ENCODE peak calls at places on chromosome 10, in nine cellular contexts. D, C, Q, E, N, O, F, I and A are unnamed samples.
A peak's percentile ranks its signal among the peaks of the same experiment; 100 is the strongest.

GRCh38 chr10:18044976-18045720 is 93.4 kb downstream of the SLC39A12 start:
- DNase-seq in F (no peak), C (no peak), Q (no peak), I (no peak), O (peak; percentile 16), E (no peak), D (no peak), N (peak; percentile 20), A (no peak)

GRCh38 chr10:15068802-15069201 is 19.8 kb downstream of the ACBD7 start:
- DNase-seq in Q (no peak), O (no peak), I (no peak), D (no peak), C (peak; percentile 25), N (peak; percentile 17), F (no peak), E (peak; percentile 32), A (no peak)

GRCh38 chr10:4804505-4804904 is 21.5 kb upstream of the AKR1E2 start:
- DNase-seq in D (no peak), E (no peak), Q (no peak), I (no peak), N (no peak), C (no peak), O (no peak), F (no peak), A (no peak)

GRCh38 chr10:19921300-19922140 is 105.3 kb downstream of the PLXDC2 start:
- DNase-seq in N (no peak), Q (no peak), I (no peak), F (no peak), O (no peak), C (no peak), E (peak; percentile 60), D (no peak), A (no peak)

GRCh38 chr10:9069136-9069535 is 1014.6 kb downstream of the GATA3 start:
- DNase-seq in C (peak; percentile 93), D (no peak), Q (no peak), O (no peak), F (no peak), N (no peak), I (no peak), E (peak; percentile 30), A (no peak)

GRCh38 chr10:121284952-121285351 is 313.3 kb downstream of the FGFR2 start:
- DNase-seq in F (no peak), I (peak; percentile 57), C (no peak), O (no peak), N (no peak), Q (no peak), E (no peak), D (no peak), A (no peak)

GRCh38 chr10:124390788-124391187 is 27.9 kb downstream of the OAT start:
- DNase-seq in Q (no peak), O (no peak), E (no peak), D (no peak), I (no peak), C (no peak), F (no peak), N (no peak), A (no peak)

GRCh38 chr10:17005621-17006566 is 123.7 kb downstream of the CUBN start:
- DNase-seq in C (no peak), D (peak; percentile 6), E (peak; percentile 48), Q (no peak), N (no peak), O (no peak), F (no peak), I (no peak), A (no peak)

GRCh38 chr10:121669010-121669366 is 70.7 kb upstream of the FGFR2 start:
- DNase-seq in D (no peak), C (no peak), F (no peak), I (no peak), E (no peak), O (no peak), N (no peak), Q (no peak), A (no peak)